ENCODE peak calls at places on chromosomes 6 and 20, in ten cellular contexts. Q, Z, A, G, V, L, B, U, I and W are unnamed samples. For H3K27me3 and H3K4me1, the result is how much of the 10 kb centered on the place peaks cover.

GRCh38 chr6:42604150-42604549 is 40.3 kb downstream of the UBR2 start:
- DNase-seq in Z (no peak), U (no peak), Q (no peak), A (peak), B (no peak), V (no peak), L (no peak), G (no peak), I (no peak), W (no peak)

GRCh38 chr6:65709099-65709830 is 2.2 kb upstream of the EYS start:
- DNase-seq in U (no peak), Q (no peak), L (no peak), I (no peak), G (no peak), V (no peak), Z (no peak), A (no peak), B (no peak), W (peak)

GRCh38 chr20:21339499-21339898 is 36.4 kb downstream of the XRN2 start:
- DNase-seq in U (no peak), G (no peak), B (no peak), L (no peak), I (no peak), V (no peak), Z (no peak), Q (no peak), A (peak), W (no peak)

GRCh38 chr6:52513464-52513863 is 63.4 kb downstream of the TRAM2 start:
- DNase-seq in L (no peak), U (no peak), B (no peak), Z (no peak), I (no peak), A (no peak), G (no peak), Q (no peak), V (no peak), W (no peak)

GRCh38 chr6:141347075-141347474 is 785.6 kb upstream of the GJE1 start:
- DNase-seq in Z (no peak), U (no peak), I (no peak), V (no peak), A (no peak), B (no peak), L (no peak), Q (no peak), G (no peak), W (no peak)

GRCh38 chr6:72712921-72713320 is 91.1 kb downstream of the KCNQ5 start:
- DNase-seq in V (no peak), B (no peak), A (peak), I (no peak), L (no peak), Z (no peak), Q (no peak), U (no peak), G (no peak), W (no peak)

GRCh38 chr6:106520711-106521367 is 108.5 kb downstream of the RTN4IP1 start:
- DNase-seq in B (peak), U (no peak), Z (no peak), A (no peak), I (peak), V (peak), G (peak), Q (peak), L (peak), W (no peak)

GRCh38 chr6:39370021-39370420 is 47.5 kb upstream of the KCNK16 start:
- DNase-seq in G (no peak), V (no peak), U (no peak), A (no peak), L (no peak), B (no peak), Q (no peak), I (no peak), Z (no peak), W (no peak)

GRCh38 chr20:32507998-32508774 is 76.9 kb downstream of the NOL4L start:
- DNase-seq in L (no peak), A (no peak), U (no peak), Q (no peak), V (no peak), I (no peak), G (no peak), B (no peak), Z (no peak), W (no peak)

GRCh38 chr6:44034931-44035345 is 92.3 kb downstream of the MRPL14 start:
- DNase-seq in I (peak), V (no peak), Z (no peak), G (no peak), B (no peak), A (no peak), U (no peak), Q (no peak), L (no peak), W (no peak)

GRCh38 chr20:47922280-47922675 is 137.0 kb upstream of the SULF2 start:
- DNase-seq in Z (no peak), L (no peak), V (no peak), I (no peak), A (peak), Q (no peak), B (no peak), G (no peak), U (no peak), W (no peak)

GRCh38 chr6:152575621-152576150 is 61.5 kb downstream of the SYNE1 start:
- DNase-seq in G (no peak), B (peak), I (no peak), Z (no peak), A (peak), U (peak), Q (no peak), L (no peak), V (no peak), W (no peak)

GRCh38 chr6:20846602-20847028 is 312.4 kb downstream of the CDKAL1 start:
- DNase-seq in L (no peak), B (no peak), V (no peak), Z (no peak), I (no peak), A (peak), G (no peak), U (no peak), Q (no peak), W (no peak)

GRCh38 chr20:6999381-6999780 is 231.9 kb downstream of the BMP2 start:
- DNase-seq in B (no peak), Z (no peak), V (no peak), Q (no peak), L (no peak), U (no peak), G (no peak), A (no peak), I (no peak), W (no peak)

GRCh38 chr6:925656-926213 is 232.8 kb upstream of the EXOC2 start:
- DNase-seq in I (no peak), U (no peak), G (no peak), A (no peak), Z (no peak), L (no peak), Q (no peak), B (no peak), V (no peak), W (no peak)

GRCh38 chr6:146914563-146915483 is 289.4 kb upstream of the STXBP5 start:
- DNase-seq in I (no peak), Z (peak), L (no peak), Q (no peak), U (peak), B (no peak), V (peak), G (no peak), A (peak), W (no peak)

GRCh38 chr6:30494275-30494990 is 5.1 kb downstream of the HLA-E start:
- DNase-seq in I (no peak), A (no peak), V (no peak), B (no peak), Z (no peak), U (no peak), Q (peak), L (no peak), G (no peak), W (no peak)

GRCh38 chr6:3431994-3432393 is 24.9 kb downstream of the SLC22A23 start:
- DNase-seq in U (no peak), I (no peak), B (no peak), V (no peak), Z (no peak), Q (no peak), G (no peak), A (no peak), L (no peak), W (no peak)

GRCh38 chr6:154383273-154383672 is 26.7 kb upstream of the IPCEF1 start:
- DNase-seq in G (no peak), U (no peak), B (no peak), V (no peak), L (no peak), I (no peak), A (no peak), Z (no peak), Q (no peak), W (no peak)

GRCh38 chr6:84508334-84508733 is 256.1 kb downstream of the TBX18 start:
- DNase-seq in U (no peak), I (no peak), Z (no peak), B (no peak), V (no peak), Q (no peak), L (no peak), G (no peak), A (no peak), W (no peak)

GRCh38 chr6:109945091-109945490 is 33.0 kb upstream of the GPR6 start:
- DNase-seq in U (no peak), Q (no peak), Z (no peak), V (no peak), L (no peak), G (no peak), A (no peak), I (no peak), B (no peak), W (no peak)

GRCh38 chr6:110491644-110492317 is 15.4 kb upstream of the SLC22A16 start:
- DNase-seq in L (no peak), B (no peak), Q (no peak), I (no peak), G (no peak), Z (no peak), U (no peak), A (peak), V (no peak), W (peak)

GRCh38 chr6:164168595-164168994 is 754.1 kb downstream of the QKI start:
- DNase-seq in Z (no peak), I (no peak), L (no peak), B (no peak), G (no peak), Q (no peak), A (no peak), V (no peak), U (no peak), W (no peak)

GRCh38 chr6:29510202-29510601 is 22.4 kb upstream of the MAS1L start:
- DNase-seq in V (no peak), I (no peak), Q (no peak), Z (no peak), U (peak), G (no peak), A (no peak), L (no peak), B (no peak), W (no peak)

DNA sequence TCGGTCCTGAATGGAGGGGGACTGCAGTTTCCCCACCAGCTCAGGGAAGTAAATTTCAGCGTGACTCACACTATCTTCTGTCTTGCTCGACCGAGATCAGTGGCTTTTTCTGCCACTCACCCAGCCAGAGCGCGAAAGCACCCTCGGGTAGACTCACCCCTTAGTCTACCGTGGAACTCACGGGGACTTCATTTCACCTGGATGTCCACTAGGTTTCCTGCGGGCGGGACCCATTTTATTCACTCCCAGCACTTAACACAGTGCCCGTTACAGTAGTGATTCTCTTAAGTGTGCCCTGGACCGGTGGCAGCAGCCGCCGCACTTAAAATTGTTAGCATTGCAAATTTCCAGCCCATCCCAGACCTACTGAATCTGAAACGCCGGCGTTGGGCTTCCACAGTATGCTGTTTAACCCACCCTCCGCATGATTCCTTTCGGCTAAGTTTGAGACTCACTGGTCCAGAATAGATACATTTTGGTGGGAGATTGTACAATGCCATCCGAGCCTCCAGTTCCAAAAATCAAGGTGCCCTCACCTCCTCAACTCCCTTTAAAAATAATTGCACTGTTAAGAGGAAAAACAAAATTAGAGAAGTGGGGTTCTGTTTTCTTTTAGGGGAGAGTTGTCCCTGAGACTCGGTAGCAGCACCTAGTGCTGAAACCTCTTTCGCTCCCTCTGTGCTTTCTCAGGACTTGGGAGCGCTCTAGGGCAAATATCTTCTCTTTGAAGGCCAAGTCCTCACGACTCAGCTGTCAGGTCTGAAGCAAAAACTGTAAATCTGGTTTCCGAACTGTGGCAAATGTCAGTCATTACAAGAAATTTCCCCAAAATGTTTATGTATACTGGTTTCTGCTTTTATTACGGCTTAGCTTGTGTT is 1.0 kb downstream of the SMPDL3A start:
- DNase-seq in I (peak), L (no peak), Q (no peak), B (no peak), Z (peak), A (peak), G (peak), U (peak), V (peak), W (no peak)
- H3K27me3 ChIP-seq in I (under half), L (under half), Q (under half), B (under half), Z (under half), A (under half), G (under half), U (under half), V (under half), W (under half)

GRCh38 chr20:59770851-59771250 is 162.6 kb downstream of the SYCP2 start:
- DNase-seq in B (no peak), Q (no peak), L (no peak), G (no peak), U (no peak), Z (no peak), A (no peak), V (no peak), I (no peak), W (no peak)
- H3K4me1 ChIP-seq in B (under half), Q (under half), L (under half), G (under half), U (under half), Z (under half), A (under half), V (under half), I (under half), W (under half)

DNA sequence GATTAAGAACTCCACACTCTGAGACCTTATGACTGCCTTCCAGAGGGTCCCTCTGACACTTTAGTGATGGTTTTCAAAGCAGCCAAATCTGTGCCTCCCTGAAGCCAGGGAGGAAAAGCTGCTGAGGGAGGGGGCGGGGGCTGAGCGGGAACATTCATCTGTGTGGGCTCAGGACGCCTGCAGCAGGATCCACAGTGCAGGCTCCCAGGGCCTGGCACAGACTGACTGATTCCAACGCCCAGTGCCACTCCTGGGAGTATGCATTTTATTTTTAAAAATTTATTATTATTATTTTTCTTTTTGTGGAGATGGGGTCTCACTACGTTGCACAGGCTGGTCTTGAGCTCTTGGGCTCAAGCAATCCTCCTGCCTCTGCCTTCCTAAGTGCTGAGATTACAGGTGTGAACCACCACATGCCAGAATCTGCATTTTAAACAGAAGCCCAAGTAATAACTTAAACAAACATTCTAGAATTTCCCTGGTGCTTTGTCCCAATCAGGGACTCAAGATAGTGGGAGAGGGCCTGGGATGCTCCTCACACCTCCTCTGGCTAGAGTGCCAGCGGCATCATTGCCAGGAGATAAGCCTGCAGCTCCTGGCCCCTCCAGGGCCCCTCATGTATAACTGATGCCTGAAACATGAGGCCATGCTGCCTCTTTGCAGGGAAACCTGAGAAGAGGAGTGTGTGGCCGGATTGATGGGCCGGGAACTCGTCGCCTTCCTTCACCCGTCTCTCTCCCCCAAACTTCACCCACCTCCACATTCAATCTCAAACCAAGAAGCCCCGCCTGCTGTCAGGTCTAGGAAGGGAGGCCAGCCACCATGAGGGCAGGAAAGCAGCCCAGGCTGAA is 437 bp upstream of the TMC2 start:
- DNase-seq in A (no peak), I (no peak), V (no peak), L (no peak), Z (no peak), Q (no peak), U (no peak), B (no peak), G (no peak), W (no peak)
- H3K27me3 ChIP-seq in A (half or more), I (under half), V (half or more), L (under half), Z (under half), Q (under half), U (under half), B (under half), G (under half), W (under half)

GRCh38 chr6:33199687-33200233 is 705 bp downstream of the RXRB start:
- DNase-seq in Q (no peak), L (no peak), B (peak), A (peak), V (peak), U (peak), Z (no peak), I (peak), G (peak), W (peak)

GRCh38 chr6:33198853-33199436 is 1.5 kb downstream of the RXRB start:
- DNase-seq in U (no peak), G (peak), Z (no peak), B (no peak), L (no peak), V (no peak), I (peak), Q (no peak), A (no peak), W (no peak)

GRCh38 chr6:33201935-33202334 is 1.3 kb downstream of the SLC39A7 start:
- DNase-seq in U (no peak), Z (no peak), L (no peak), B (no peak), Q (no peak), A (no peak), I (no peak), V (no peak), G (no peak), W (no peak)

GRCh38 chr6:33201147-33201545 is 479 bp downstream of the SLC39A7 start:
- DNase-seq in B (no peak), V (no peak), U (no peak), I (no peak), Q (no peak), A (no peak), Z (peak), L (no peak), G (peak), W (no peak)

DNA sequence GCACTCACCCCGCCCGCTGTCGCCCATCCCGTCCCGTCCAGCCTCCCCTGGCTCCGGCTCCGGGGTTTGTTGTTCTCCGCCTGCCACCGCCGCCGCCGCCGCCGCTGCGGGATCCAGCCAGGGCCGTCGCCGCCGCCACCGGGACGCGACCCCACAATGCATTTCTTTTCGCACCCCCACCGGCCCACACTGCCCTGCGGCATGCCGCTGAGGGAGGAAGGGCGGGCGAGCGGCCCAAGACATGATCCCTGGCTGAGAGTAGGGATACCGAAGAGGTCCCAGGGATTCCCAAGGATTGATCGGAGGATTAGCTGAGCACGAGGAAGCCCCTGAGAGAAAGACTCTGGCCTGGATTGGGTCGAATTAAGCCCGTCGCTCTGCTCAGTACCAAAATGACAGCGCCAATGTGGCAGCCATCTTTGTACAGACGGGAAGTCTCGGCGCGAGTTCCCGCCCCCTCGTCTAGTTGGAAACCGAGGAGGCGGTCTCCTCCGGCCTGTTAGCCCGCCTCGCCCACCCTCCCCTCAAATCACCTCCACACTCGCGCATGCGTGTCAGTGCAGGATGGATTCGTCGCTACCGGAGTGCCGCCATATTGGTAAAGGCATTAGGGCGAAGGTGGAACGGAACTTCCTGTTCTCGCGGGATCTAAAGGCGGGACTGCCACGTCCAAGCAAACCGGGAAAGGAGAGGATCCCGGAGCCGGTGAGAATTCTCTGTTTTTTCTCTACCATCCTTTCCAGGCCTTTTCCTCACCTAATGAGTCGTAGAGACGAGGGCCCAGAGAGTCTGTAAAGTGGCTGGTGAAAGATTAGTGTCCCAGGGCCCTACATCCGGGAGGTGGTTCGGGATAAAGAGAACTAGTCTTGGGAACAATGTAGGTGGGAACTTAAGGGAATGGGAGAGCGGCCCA is at the start of the genes RXRB and SLC39A7:
- DNase-seq in V (peak), Z (peak), B (peak), G (peak), A (peak), U (peak), L (peak), Q (peak), I (peak), W (peak)
- H3K4me1 ChIP-seq in V (half or more), Z (under half), B (half or more), G (under half), A (under half), U (under half), L (half or more), Q (under half), I (half or more), W (under half)

DNA sequence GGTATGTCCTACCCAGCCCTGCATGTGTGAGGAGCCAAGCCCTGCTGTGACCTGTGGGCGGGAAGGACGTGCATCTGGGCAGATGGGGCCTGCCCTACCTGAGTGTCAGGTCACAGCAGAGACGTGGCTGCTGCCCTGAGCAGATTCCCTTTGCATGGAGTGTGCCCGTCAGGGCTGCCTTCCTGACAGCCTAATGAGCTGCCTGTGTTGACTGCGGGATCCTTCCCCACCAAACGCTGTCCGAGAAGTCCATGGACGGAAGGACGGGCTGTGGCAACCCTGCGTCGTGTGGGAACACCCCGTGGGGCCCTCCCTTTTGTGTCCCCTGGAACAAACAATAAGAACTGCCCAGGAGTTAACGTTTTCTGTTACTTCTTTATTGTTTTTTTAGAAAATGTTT is 343.2 kb downstream of the CDH4 start:
- DNase-seq in Z (no peak), B (no peak), A (no peak), G (no peak), I (no peak), U (no peak), L (no peak), Q (no peak), V (no peak), W (no peak)
- H3K27me3 ChIP-seq in Z (under half), B (under half), A (under half), G (under half), I (under half), U (under half), L (under half), Q (under half), V (under half), W (under half)